ENCODE peak calls at places on chromosomes 16 and 17, in six cellular contexts. Q is K562, S is H1, R is SK-N-SH, W is HepG2, H is GM12878. J is an unnamed sample. For H3K27me3, the result is how much of the 10 kb centered on the place peaks cover.

GRCh38 chr16:88466175-88466862 is 13.2 kb downstream of the ZFPM1 start:
- DNase-seq in Q (no peak), S (no peak), R (no peak), W (no peak), H (no peak), J (no peak)

GRCh38 chr17:7857724-7858486 is at the start of gene CYB5D1:
- DNase-seq in Q (peak), S (no peak), R (peak), W (peak), H (no peak), J (no peak)

GRCh38 chr16:88013091-88013609 is 61.9 kb downstream of the BANP start:
- DNase-seq in Q (no peak), S (no peak), R (no peak), W (no peak), H (no peak), J (no peak)

GRCh38 chr17:28985950-28986713 is 19.7 kb downstream of the SEZ6 start:
- DNase-seq in Q (no peak), S (peak), R (no peak), W (no peak), H (no peak), J (no peak)

GRCh38 chr17:62840871-62841270 is 32.8 kb upstream of the MARCHF10 start:
- DNase-seq in Q (no peak), S (no peak), R (no peak), W (no peak), H (no peak), J (no peak)

GRCh38 chr17:30921544-30922196 is at the start of gene ADAP2:
- DNase-seq in Q (peak), S (no peak), R (peak), W (no peak), H (no peak), J (peak)

GRCh38 chr17:45794840-45795239 is 10.7 kb downstream of the CRHR1 start:
- DNase-seq in Q (peak), S (no peak), R (no peak), W (no peak), H (no peak), J (no peak)

GRCh38 chr17:38970804-38971203 is 3.6 kb upstream of the FBXO47 start:
- DNase-seq in Q (peak), S (no peak), R (no peak), W (no peak), H (no peak), J (no peak)

GRCh38 chr17:78359216-78359935 is 501 bp downstream of the SOCS3 start:
- DNase-seq in Q (peak), S (no peak), R (peak), W (no peak), H (no peak), J (no peak)

GRCh38 chr16:85079785-85080602 is 32.3 kb downstream of the CIBAR2 start:
- DNase-seq in Q (no peak), S (no peak), R (no peak), W (no peak), H (no peak), J (no peak)

GRCh38 chr17:21129023-21129681 is 2.4 kb downstream of the DHRS7B start:
- DNase-seq in Q (no peak), S (no peak), R (peak), W (peak), H (no peak), J (no peak)

GRCh38 chr17:80446645-80447405 is 29.6 kb downstream of the NPTX1 start:
- DNase-seq in Q (no peak), S (no peak), R (no peak), W (no peak), H (no peak), J (no peak)

DNA sequence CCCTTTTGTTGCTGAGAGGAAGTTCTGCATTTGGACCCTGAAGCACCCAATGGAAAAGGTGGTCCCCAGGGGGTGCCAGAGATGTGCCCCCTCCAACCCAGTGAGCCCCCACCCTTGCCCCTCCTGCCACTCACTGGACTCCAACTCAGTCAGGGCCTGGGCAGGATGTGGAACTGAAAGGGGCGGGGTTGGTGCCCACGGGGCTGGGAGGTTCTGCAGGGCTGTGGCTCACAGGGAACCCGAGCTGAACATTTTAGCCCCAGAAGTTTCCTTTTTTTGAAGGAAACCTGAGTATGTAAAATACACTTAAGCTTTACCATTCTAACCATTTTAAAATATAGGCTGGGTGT is 15.8 kb upstream of the OGFOD3 start:
- DNase-seq in Q (no peak), S (no peak), R (no peak), W (no peak), H (no peak), J (no peak)
- TF ChIP-seq GABPA in Q (no peak), S (no peak), R (no peak), W (no peak), H (no peak), J (no peak)

DNA sequence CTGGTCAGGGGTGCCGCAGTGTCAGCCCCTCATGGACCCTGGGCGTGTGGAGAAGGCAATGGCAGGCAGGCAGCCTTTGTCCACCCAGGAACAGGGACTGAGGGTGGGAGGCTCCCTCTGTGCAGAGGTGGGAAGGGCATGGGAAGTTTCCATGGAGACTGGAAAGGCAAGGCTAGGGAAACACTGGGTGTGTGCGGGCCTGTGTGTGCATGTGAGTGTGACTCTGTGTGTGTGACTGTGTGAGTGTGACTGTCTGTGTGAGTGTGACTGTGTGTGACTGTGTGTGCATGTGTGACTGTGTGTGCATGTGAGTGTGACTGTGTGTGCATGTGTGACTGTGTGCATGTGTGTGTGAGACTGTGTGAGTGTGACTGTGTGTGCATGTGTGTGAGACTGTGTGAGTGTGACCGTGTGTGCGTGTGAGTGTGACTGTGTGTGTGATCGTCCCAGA is 899 bp downstream of the CD300C start:
- DNase-seq in Q (no peak), S (no peak), R (no peak), W (no peak), H (no peak), J (no peak)
- H3K27me3 ChIP-seq in Q (under half), S (under half), R (under half), W (under half), H (under half), J (under half)

DNA sequence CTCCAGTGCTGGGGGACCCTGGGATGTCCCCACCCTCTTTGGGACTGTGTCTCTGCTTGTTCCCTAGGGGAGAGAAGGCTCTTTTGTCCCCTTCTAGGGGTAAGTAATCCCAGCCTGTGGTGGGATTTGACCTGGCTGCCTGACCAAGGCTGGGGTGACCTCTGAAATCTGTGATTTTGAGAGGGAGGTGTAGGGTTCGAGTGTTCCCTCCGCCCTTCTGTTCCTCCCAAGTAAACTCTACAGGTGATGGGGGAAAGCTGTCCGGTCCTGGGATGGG is 617 bp downstream of the TMEM92 start:
- DNase-seq in Q (no peak), S (no peak), R (no peak), W (no peak), H (no peak), J (no peak)
- TF ChIP-seq POLR2AphosphoS5 in Q (no peak), S (no peak), R (no peak), W (no peak), H (no peak), J (no peak)

GRCh38 chr17:40349477-40350409 is 14.8 kb downstream of the GJD3 start:
- DNase-seq in Q (no peak), S (no peak), R (no peak), W (no peak), H (no peak), J (no peak)
- TF ChIP-seq GABPA in Q (no peak), S (no peak), R (no peak), W (no peak), H (no peak), J (no peak)

DNA sequence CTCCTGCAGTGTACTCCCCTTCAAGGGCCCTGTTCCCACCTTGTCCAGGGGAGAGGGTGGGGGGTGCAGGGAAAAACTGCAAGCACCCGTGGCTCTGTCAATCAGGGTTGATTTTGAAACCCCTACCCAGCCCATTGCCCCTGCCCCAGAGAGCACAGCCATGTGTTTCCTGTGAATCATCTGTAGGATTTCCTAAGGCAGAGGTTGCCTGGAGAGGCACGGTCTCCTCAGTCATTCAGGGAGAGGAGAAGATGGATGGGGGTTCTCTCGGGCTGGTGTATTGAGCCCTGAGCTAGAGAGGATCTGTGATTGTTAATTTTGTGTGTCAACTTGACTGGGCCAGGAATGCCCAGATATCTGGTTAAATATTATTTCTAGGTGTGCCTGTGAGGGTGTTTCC is 3.5 kb upstream of the AGRP start:
- DNase-seq in Q (no peak), S (no peak), R (no peak), W (no peak), H (no peak), J (no peak)
- H3K27me3 ChIP-seq in Q (under half), S (half or more), R (under half), W (under half), H (under half), J (under half)

GRCh38 chr16:52237823-52238222 is 309.1 kb downstream of the TOX3 start:
- DNase-seq in Q (no peak), S (no peak), R (no peak), W (no peak), H (no peak), J (no peak)

GRCh38 chr16:52229471-52229870 is 317.5 kb downstream of the TOX3 start:
- DNase-seq in Q (no peak), S (no peak), R (no peak), W (no peak), H (no peak), J (no peak)

GRCh38 chr16:52238710-52239109 is 308.2 kb downstream of the TOX3 start:
- DNase-seq in Q (no peak), S (no peak), R (no peak), W (no peak), H (no peak), J (no peak)

DNA sequence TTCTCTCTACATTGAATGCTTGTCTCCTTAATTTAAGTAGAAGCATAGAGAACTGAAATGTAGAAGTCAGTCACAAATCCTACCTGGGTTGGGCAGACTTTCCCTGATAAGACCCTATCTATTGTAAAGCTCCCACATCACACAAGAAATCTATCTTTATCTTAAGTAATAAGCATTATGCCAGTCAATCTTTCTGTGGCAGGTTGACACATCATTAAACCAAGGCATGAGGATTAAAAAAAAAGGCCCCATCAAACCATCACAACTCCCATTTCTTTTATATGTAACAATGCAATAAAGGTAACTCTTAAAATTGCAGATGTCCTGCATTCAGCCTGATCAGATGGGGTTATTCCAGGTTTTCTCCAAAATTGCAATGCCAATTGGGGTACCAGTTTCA is 311.8 kb downstream of the TOX3 start:
- DNase-seq in Q (no peak), S (no peak), R (no peak), W (no peak), H (no peak), J (no peak)
- TF ChIP-seq POLR2AphosphoS5 in Q (no peak), S (no peak), R (no peak), W (no peak), H (no peak), J (no peak)

GRCh38 chr17:2709173-2709661 is 2.3 kb downstream of the CLUH start:
- DNase-seq in Q (no peak), S (no peak), R (no peak), W (no peak), H (peak), J (peak)
- TF ChIP-seq GABPA in Q (no peak), S (no peak), R (no peak), W (no peak), H (no peak), J (no peak)

GRCh38 chr17:76132574-76133338 is 8.3 kb downstream of the FOXJ1 start:
- DNase-seq in Q (no peak), S (peak), R (no peak), W (peak), H (no peak), J (no peak)

GRCh38 chr17:76131061-76131691 is 9.9 kb downstream of the FOXJ1 start:
- DNase-seq in Q (no peak), S (no peak), R (no peak), W (no peak), H (no peak), J (no peak)

GRCh38 chr17:76134911-76135809 is 5.9 kb downstream of the FOXJ1 start:
- DNase-seq in Q (no peak), S (no peak), R (no peak), W (no peak), H (no peak), J (no peak)

GRCh38 chr17:76130473-76130872 is 10.6 kb downstream of the FOXJ1 start:
- DNase-seq in Q (no peak), S (no peak), R (no peak), W (no peak), H (no peak), J (no peak)

DNA sequence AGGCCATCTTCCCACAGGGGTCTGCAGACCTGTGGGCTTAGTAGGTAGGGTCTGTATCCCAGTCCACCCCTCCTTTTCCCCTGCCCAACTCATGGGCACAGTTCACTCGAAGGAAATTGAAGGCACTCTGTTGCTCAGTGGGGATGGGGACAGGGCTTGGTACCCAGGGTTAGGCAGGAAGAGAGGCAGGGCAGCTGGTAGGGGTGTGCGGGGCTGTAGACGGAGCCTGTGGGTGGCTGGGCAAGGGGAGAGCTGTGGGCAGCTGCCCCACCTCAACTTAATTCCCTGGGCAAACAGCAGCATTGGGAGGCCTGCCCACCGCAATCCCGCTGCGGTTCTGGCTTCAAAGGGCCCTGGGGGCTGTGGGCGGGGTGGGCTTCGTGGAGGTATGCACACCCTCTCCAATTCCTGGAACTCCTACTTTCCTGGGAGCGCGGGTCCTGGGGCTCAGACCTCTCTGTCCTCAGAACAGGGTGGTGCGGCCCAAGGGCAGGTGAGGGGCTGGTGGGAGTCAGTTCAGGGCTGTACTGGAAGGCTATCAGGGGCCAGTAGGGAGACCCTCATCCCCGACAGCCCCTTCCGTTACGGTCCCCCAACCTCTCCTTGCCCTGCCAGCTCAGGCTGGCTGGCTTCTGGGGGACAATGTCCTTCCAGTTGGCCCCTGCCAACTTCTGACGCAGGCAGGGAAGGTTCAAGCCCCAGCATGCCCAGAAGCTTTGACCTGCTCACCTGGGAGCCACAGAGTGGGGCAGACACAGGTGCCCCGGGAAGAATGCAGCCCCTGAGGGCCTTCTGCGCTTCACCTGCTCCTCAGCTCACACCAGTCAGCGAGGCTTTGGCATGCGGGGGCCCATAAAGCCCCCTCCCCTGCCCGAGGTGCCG is 9.1 kb downstream of the FOXJ1 start:
- DNase-seq in Q (no peak), S (no peak), R (no peak), W (peak), H (no peak), J (no peak)
- H3K27me3 ChIP-seq in Q (under half), S (under half), R (under half), W (under half), H (under half), J (under half)

DNA sequence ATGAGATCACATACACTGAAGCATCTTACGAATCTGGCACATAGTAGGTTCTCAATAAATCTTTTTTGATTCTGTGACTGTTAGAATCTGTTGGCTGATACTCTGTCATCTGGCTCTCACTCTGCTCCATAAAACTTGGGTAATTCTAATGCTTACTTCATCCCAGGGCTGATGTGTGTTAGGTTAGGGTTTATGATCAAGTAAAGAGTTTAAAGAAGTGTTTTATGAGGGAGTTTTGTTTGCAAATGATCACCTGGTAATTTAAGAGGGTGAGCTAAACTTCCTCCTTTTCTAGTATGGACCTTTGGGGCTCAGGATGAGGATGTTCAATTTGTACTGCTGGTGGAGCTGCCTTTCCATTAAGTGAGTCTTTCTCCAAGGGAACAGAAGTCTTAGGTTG is 364.1 kb downstream of the WWOX start:
- DNase-seq in Q (no peak), S (no peak), R (no peak), W (no peak), H (no peak), J (no peak)
- TF ChIP-seq POLR2AphosphoS5 in Q (no peak), S (no peak), R (no peak), W (no peak), H (no peak), J (no peak)

J was measured in HL-60.